ENCODE peak calls at places on chromosome 21, in four cellular contexts. A, F, E and J are unnamed samples.

GRCh38 chr21:18522181-18522771 is 118.7 kb upstream of the TMPRSS15 start:
- DNase-seq in E (no peak), A (no peak), F (no peak), J (no peak)

GRCh38 chr21:43826623-43826974 is 37.2 kb downstream of the RRP1 start:
- DNase-seq in E (no peak), F (no peak), A (no peak), J (no peak)

GRCh38 chr21:45220106-45220505 is 67.6 kb downstream of the POFUT2 start:
- DNase-seq in F (no peak), E (no peak), A (no peak), J (no peak)

GRCh38 chr21:25005388-25005787 is 601.9 kb downstream of the MRPL39 start:
- DNase-seq in A (no peak), F (no peak), E (no peak), J (no peak)

GRCh38 chr21:29172282-29172681 is 41.8 kb downstream of the MAP3K7CL start:
- DNase-seq in F (no peak), E (no peak), A (no peak), J (no peak)

GRCh38 chr21:31991356-31992331 is 118.8 kb downstream of the HUNK start:
- DNase-seq in F (no peak), A (no peak), E (no peak), J (no peak)

GRCh38 chr21:43925609-43926008 is 60.6 kb downstream of the AGPAT3 start:
- DNase-seq in A (no peak), E (no peak), F (no peak), J (no peak)

GRCh38 chr21:15062566-15062965 is 2.2 kb downstream of the NRIP1 start:
- DNase-seq in E (no peak), A (peak), F (no peak), J (no peak)

GRCh38 chr21:21734088-21734487 is 735.9 kb downstream of the NCAM2 start:
- DNase-seq in A (no peak), E (no peak), F (no peak), J (no peak)

GRCh38 chr21:45364464-45365185 is 40.3 kb upstream of the COL18A1 start:
- DNase-seq in E (no peak), A (no peak), F (no peak), J (no peak)

GRCh38 chr21:35048183-35048601 is 910 bp downstream of the RUNX1 start:
- DNase-seq in F (no peak), E (no peak), A (no peak), J (no peak)

GRCh38 chr21:34227386-34227852 is 136.4 kb upstream of the KCNE2 start:
- DNase-seq in E (no peak), F (no peak), A (no peak), J (no peak)

GRCh38 chr21:17428484-17428869 is 84.4 kb upstream of the CXADR start:
- DNase-seq in A (no peak), E (no peak), F (no peak), J (no peak)

GRCh38 chr21:14403681-14404318 is 20.9 kb upstream of the HSPA13 start:
- DNase-seq in E (peak), F (peak), A (peak), J (no peak)

GRCh38 chr21:45432575-45433255 is 27.8 kb downstream of the COL18A1 start:
- DNase-seq in F (peak), A (no peak), E (no peak), J (no peak)

GRCh38 chr21:44742418-44743153 is 31.2 kb upstream of the TSPEAR start:
- DNase-seq in F (peak), E (no peak), A (no peak), J (no peak)

GRCh38 chr21:45292399-45293213 is 4.9 kb upstream of the POFUT2 start:
- DNase-seq in F (peak), E (peak), A (peak), J (no peak)

GRCh38 chr21:30083120-30083945 is 83.3 kb downstream of the CLDN17 start:
- DNase-seq in F (no peak), A (no peak), E (no peak), J (no peak)

GRCh38 chr21:15190837-15191236 is 126.0 kb upstream of the NRIP1 start:
- DNase-seq in E (no peak), F (no peak), A (no peak), J (no peak)

GRCh38 chr21:15841856-15842564 is 112.2 kb downstream of the USP25 start:
- DNase-seq in F (no peak), E (no peak), A (no peak), J (no peak)

GRCh38 chr21:31862078-31862477 is 10.7 kb upstream of the HUNK start:
- DNase-seq in F (no peak), E (no peak), A (no peak), J (no peak)

GRCh38 chr21:45228171-45228641 is 59.5 kb downstream of the POFUT2 start:
- DNase-seq in A (no peak), E (peak), F (peak), J (peak)

GRCh38 chr21:45270306-45270821 is 17.3 kb downstream of the POFUT2 start:
- DNase-seq in F (no peak), A (no peak), E (no peak), J (no peak)

GRCh38 chr21:37087188-37087587 is 14.1 kb downstream of the TTC3 start:
- DNase-seq in A (no peak), F (no peak), E (peak), J (no peak)

GRCh38 chr21:31580866-31581276 is 78.6 kb upstream of the SOD1 start:
- DNase-seq in E (peak), A (peak), F (peak), J (peak)

GRCh38 chr21:34613679-34614442 is 1.1 kb downstream of the RCAN1 start:
- DNase-seq in E (no peak), A (peak), F (no peak), J (no peak)

GRCh38 chr21:36059823-36060158 is 535 bp downstream of the SETD4 start:
- DNase-seq in A (peak), F (no peak), E (no peak), J (peak)

GRCh38 chr21:42319368-42319767 is 4.2 kb upstream of the TFF3 start:
- DNase-seq in E (no peak), A (no peak), F (no peak), J (no peak)

GRCh38 chr21:42321845-42322244 is 6.6 kb upstream of the TFF3 start:
- DNase-seq in A (no peak), E (no peak), F (no peak), J (no peak)

GRCh38 chr21:42320791-42321190 is 5.6 kb upstream of the TFF3 start:
- DNase-seq in F (no peak), E (no peak), A (no peak), J (no peak)

GRCh38 chr21:42321231-42321630 is 6.0 kb upstream of the TFF3 start:
- DNase-seq in A (no peak), E (no peak), F (no peak), J (no peak)

GRCh38 chr21:42319851-42320602 is 4.8 kb upstream of the TFF3 start:
- DNase-seq in E (no peak), F (no peak), A (no peak), J (no peak)
- H3K4me3 ChIP-seq in E (no peak), F (no peak), A (no peak), J (no peak)

GRCh38 chr21:46603228-46603627 is 1.7 kb downstream of the S100B start:
- DNase-seq in E (no peak), A (peak), F (no peak), J (no peak)

GRCh38 chr21:46606427-46606813 is 1.5 kb upstream of the S100B start:
- DNase-seq in A (no peak), E (no peak), F (no peak), J (no peak)

GRCh38 chr21:46604329-46604974 is 430 bp downstream of the S100B start:
- DNase-seq in A (no peak), E (no peak), F (no peak), J (no peak)

GRCh38 chr21:46605759-46606426 is 1.0 kb upstream of the S100B start:
- DNase-seq in F (no peak), E (no peak), A (peak), J (no peak)

DNA sequence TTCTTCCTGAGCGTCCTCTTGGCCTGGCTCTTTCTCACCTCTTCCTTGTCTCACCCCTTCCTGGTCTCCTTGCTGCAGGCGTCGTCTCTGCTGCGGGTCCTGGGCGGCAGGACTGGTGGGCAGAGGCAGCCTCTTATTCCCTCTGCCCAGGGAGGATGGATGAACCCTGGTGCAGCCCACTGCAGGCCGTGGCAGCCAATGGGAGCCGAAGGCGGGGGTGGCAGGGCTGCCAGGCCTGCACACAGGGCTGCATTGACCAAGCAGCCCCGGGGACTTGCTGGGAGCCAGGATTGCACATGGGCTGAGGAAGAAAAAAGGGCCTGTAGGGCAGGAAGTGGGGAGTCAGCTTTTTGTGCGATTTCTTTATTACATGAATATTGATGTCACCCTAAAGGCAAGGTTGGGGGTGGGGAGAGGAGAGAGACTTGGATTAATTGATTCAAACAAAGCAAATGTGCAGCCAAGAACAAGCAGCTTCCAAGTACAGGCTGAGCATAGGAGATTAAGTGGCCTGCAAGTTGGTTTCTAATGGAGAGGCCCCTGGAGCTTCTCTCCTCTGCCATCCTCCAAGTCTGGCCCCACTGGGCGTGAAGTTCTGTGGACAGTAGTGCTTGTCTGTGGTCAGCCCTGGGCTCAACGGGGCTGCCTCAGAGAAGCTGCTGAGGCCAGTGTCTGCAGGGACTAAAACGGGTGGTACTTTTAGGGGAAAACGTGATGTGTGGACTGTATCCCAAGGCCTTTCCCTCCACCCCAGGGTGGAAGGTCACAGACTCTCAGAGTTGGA is at the start of gene S100B:
- DNase-seq in F (no peak), E (no peak), A (peak), J (no peak)
- TF ChIP-seq TCF7L2 in F (no peak), E (no peak), A (no peak), J (no peak)

GRCh38 chr21:33112151-33112550 is 42.2 kb downstream of the OLIG1 start:
- DNase-seq in A (no peak), F (no peak), E (no peak), J (no peak)

GRCh38 chr21:33112670-33113596 is 43.0 kb downstream of the OLIG1 start:
- DNase-seq in F (no peak), A (no peak), E (no peak), J (no peak)

GRCh38 chr21:33111577-33111976 is 41.6 kb downstream of the OLIG1 start:
- DNase-seq in F (no peak), A (no peak), E (no peak), J (no peak)

GRCh38 chr21:33110340-33110715 is 40.4 kb downstream of the OLIG1 start:
- DNase-seq in E (no peak), F (no peak), A (no peak), J (no peak)

GRCh38 chr21:33109574-33110339 is 39.8 kb downstream of the OLIG1 start:
- DNase-seq in A (peak), E (no peak), F (no peak), J (no peak)
- H3K4me3 ChIP-seq in A (no peak), E (no peak), F (no peak), J (no peak)

DNA sequence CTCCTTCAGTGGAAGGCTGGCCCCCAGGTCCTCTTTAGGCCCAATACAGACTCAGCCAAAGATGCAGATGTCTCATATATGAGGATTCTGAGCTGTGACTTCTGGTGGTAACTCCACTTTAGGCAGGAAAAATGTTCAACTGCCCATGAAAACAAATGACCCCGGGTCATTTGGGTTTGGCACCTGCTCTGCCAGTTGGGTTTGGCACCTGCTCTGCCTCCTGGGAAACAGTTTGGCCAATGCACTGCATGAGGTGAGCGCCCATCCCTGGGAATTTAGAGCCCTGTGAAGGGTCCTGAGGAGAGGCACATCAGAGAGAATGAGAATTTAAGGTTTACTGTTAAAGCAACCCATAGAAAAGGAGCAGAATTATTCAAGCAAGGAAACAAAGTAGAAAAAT is 45.3 kb downstream of the B3GALT5 start:
- DNase-seq in F (no peak), E (no peak), A (no peak), J (no peak)
- TF ChIP-seq TCF7L2 in F (no peak), E (no peak), A (no peak), J (no peak)

GRCh38 chr21:27021801-27022200 is 54.9 kb upstream of the ADAMTS5 start:
- DNase-seq in A (no peak), E (no peak), F (no peak), J (no peak)

GRCh38 chr21:27023186-27023585 is 56.3 kb upstream of the ADAMTS5 start:
- DNase-seq in A (no peak), F (no peak), E (no peak), J (no peak)

GRCh38 chr21:27024971-27025370 is 58.1 kb upstream of the ADAMTS5 start:
- DNase-seq in A (no peak), F (no peak), E (no peak), J (no peak)

GRCh38 chr21:27024316-27024715 is 57.4 kb upstream of the ADAMTS5 start:
- DNase-seq in F (no peak), E (no peak), A (no peak), J (no peak)

GRCh38 chr21:27026501-27026900 is 59.6 kb upstream of the ADAMTS5 start:
- DNase-seq in E (no peak), F (no peak), A (no peak), J (no peak)
- H3K4me3 ChIP-seq in E (no peak), F (no peak), A (no peak), J (no peak)